ENCODE peak calls at places on chromosomes 1 and 21, in four cellular contexts. S is ELR, K is nephron progenitor cell, N is GM04504. A is an unnamed sample.

GRCh38 chr1:88650676-88651418 is 33.2 kb upstream of the PKN2 start:
- DNase-seq in K (no peak), N (no peak), S (peak; percentile 56), A (peak; percentile 15)

GRCh38 chr1:15410884-15411245 is 1.2 kb downstream of the EFHD2 start:
- DNase-seq in K (no peak), N (no peak), S (no peak), A (no peak)

GRCh38 chr1:220732621-220733020 is 15.5 kb upstream of the MTARC2 start:
- DNase-seq in K (no peak), S (no peak), N (no peak), A (no peak)

GRCh38 chr1:3687509-3687908 is 35.2 kb downstream of the TP73 start:
- DNase-seq in K (no peak), S (no peak), N (no peak), A (no peak)

GRCh38 chr1:39896909-39897685 is 4.6 kb downstream of the MYCL start:
- DNase-seq in K (no peak), N (no peak), S (peak; percentile 47), A (peak; percentile 28)

GRCh38 chr1:246153796-246154212 is 353.3 kb downstream of the SMYD3 start:
- DNase-seq in S (peak; percentile 23), N (no peak), K (no peak), A (no peak)

GRCh38 chr1:113903496-113904291 is 905 bp downstream of the AP4B1 start:
- DNase-seq in K (no peak), S (peak; percentile 36), N (no peak), A (no peak)

GRCh38 chr1:153728305-153729066 is 636 bp downstream of the INTS3 start:
- DNase-seq in K (peak; percentile 54), N (no peak), S (peak; percentile 61), A (peak; percentile 71)

GRCh38 chr1:47460040-47460439 is 22.2 kb downstream of the FOXD2 start:
- DNase-seq in N (no peak), K (no peak), S (no peak), A (no peak)

GRCh38 chr1:230752407-230752806 is 5.2 kb downstream of the CAPN9 start:
- DNase-seq in K (peak; percentile 22), N (no peak), S (no peak), A (no peak)

GRCh38 chr1:232329103-232329788 is 300.7 kb downstream of the SIPA1L2 start:
- DNase-seq in S (no peak), K (no peak), N (no peak), A (no peak)

GRCh38 chr1:204731997-204732396 is 46.5 kb upstream of the LRRN2 start:
- DNase-seq in N (no peak), S (no peak), K (no peak), A (no peak)

GRCh38 chr1:21149862-21150432 is 26.8 kb downstream of the EIF4G3 start:
- DNase-seq in S (peak; percentile 95), N (peak; percentile 89), K (no peak), A (peak; percentile 89)

GRCh38 chr21:33208534-33208933 is 21.2 kb upstream of the IFNAR2 start:
- DNase-seq in S (no peak), K (no peak), N (no peak), A (no peak)

GRCh38 chr1:5244631-5245285 is 590.3 kb downstream of the AJAP1 start:
- DNase-seq in S (no peak), N (no peak), K (no peak), A (no peak)

GRCh38 chr1:31101147-31101502 is 35.6 kb upstream of the PUM1 start:
- DNase-seq in K (no peak), N (peak; percentile 53), S (peak; percentile 71), A (no peak)

GRCh38 chr1:55056632-55056992 is 17.3 kb downstream of the PCSK9 start:
- DNase-seq in S (no peak), K (no peak), N (no peak), A (no peak)

GRCh38 chr1:6788946-6789345 is 3.7 kb downstream of the CAMTA1 start:
- DNase-seq in S (no peak), K (no peak), N (no peak), A (no peak)

GRCh38 chr21:38897532-38898421 is 92.0 kb downstream of the ETS2 start:
- DNase-seq in N (no peak), S (no peak), K (no peak), A (no peak)

GRCh38 chr1:29569971-29570634 is 333.8 kb downstream of the PTPRU start:
- DNase-seq in N (peak; percentile 43), K (no peak), S (peak; percentile 100), A (no peak)

GRCh38 chr21:43767980-43768867 is 7.9 kb downstream of the CSTB start:
- DNase-seq in N (peak; percentile 45), K (no peak), S (peak; percentile 86), A (peak; percentile 86)

GRCh38 chr1:12587981-12588620 is 29.9 kb downstream of the DHRS3 start:
- DNase-seq in S (peak; percentile 72), N (no peak), K (no peak), A (no peak)

GRCh38 chr1:22728751-22729399 is 18.2 kb downstream of the EPHB2 start:
- DNase-seq in S (no peak), N (no peak), K (no peak), A (no peak)

GRCh38 chr1:36703526-36704208 is 221.0 kb upstream of the CSF3R start:
- DNase-seq in N (peak; percentile 2), K (peak; percentile 91), S (peak; percentile 63), A (peak; percentile 87)

GRCh38 chr1:162022626-162023025 is 1.0 kb downstream of the OLFML2B start:
- DNase-seq in S (no peak), N (no peak), K (no peak), A (no peak)

GRCh38 chr1:65075123-65075976 is 72.7 kb upstream of the AK4 start:
- DNase-seq in N (no peak), K (peak; percentile 41), S (peak; percentile 69), A (peak; percentile 71)

GRCh38 chr1:158153179-158153578 is 27.5 kb upstream of the CD1D start:
- DNase-seq in S (peak; percentile 45), N (no peak), K (no peak), A (no peak)

GRCh38 chr1:2515763-2516080 is 10.7 kb downstream of the PANK4 start:
- DNase-seq in S (no peak), N (no peak), K (no peak), A (no peak)

GRCh38 chr1:92274939-92275338 is 23.8 kb downstream of the GLMN start:
- DNase-seq in N (no peak), S (peak; percentile 72), K (no peak), A (no peak)

GRCh38 chr1:209875510-209875909 is 47.7 kb downstream of the UTP25 start:
- DNase-seq in K (peak; percentile 12), N (no peak), S (peak; percentile 80), A (peak; percentile 71)

GRCh38 chr21:36709030-36709867 is 10.3 kb downstream of the SIM2 start:
- DNase-seq in S (no peak), N (no peak), K (no peak), A (no peak)

GRCh38 chr21:34201441-34201838 is 128.1 kb downstream of the MRPS6 start:
- DNase-seq in S (no peak), K (no peak), N (no peak), A (no peak)

GRCh38 chr1:94063379-94063778 is 57.6 kb downstream of the ABCA4 start:
- DNase-seq in N (no peak), K (peak; percentile 32), S (peak; percentile 56), A (peak; percentile 88)

GRCh38 chr1:79738101-79738500 is 731.6 kb upstream of the ADGRL4 start:
- DNase-seq in S (no peak), K (no peak), N (no peak), A (no peak)

GRCh38 chr1:187691439-187691838 is 862.7 kb downstream of the PLA2G4A start:
- DNase-seq in S (peak; percentile 96), K (no peak), N (peak; percentile 39), A (peak; percentile 88)

GRCh38 chr1:36653850-36654249 is 171.1 kb upstream of the CSF3R start:
- DNase-seq in N (no peak), K (no peak), S (no peak), A (peak; percentile 82)

GRCh38 chr1:155324717-155325595 is 4.3 kb downstream of the RUSC1 start:
- DNase-seq in K (peak; percentile 72), S (peak; percentile 78), N (no peak), A (peak; percentile 44)

GRCh38 chr1:53580009-53580400 is 120.8 kb downstream of the DMRTB1 start:
- DNase-seq in S (no peak), N (no peak), K (no peak), A (no peak)

GRCh38 chr1:28976254-28976653 is 61.9 kb downstream of the EPB41 start:
- DNase-seq in K (no peak), N (no peak), S (peak; percentile 16), A (no peak)